ENCODE peak calls at places on chromosomes 16 and 17, in four cellular contexts. One of them, this sample, is unnamed.

GRCh38 chr16:3020604-3021448 is 658 bp downstream of the TNFRSF12A start:
- DNase-seq in HepG2: peak
- DNase-seq in K562: peak
- DNase-seq in WTC11: peak
- DNase-seq in this sample: no peak

GRCh38 chr17:50507871-50508572 is at the start of gene MYCBPAP:
- DNase-seq in HepG2: no peak
- DNase-seq in K562: no peak
- DNase-seq in WTC11: peak
- DNase-seq in this sample: no peak

GRCh38 chr16:87050142-87050541 is 267.1 kb downstream of the C16orf95 start:
- DNase-seq in HepG2: no peak
- DNase-seq in K562: no peak
- DNase-seq in WTC11: no peak
- DNase-seq in this sample: no peak

GRCh38 chr17:55584861-55585260 is 73.6 kb upstream of the SMIM36 start:
- DNase-seq in HepG2: no peak
- DNase-seq in K562: no peak
- DNase-seq in WTC11: no peak
- DNase-seq in this sample: no peak

GRCh38 chr16:88455610-88456355 is 2.7 kb downstream of the ZFPM1 start:
- DNase-seq in HepG2: peak
- DNase-seq in K562: peak
- DNase-seq in WTC11: peak
- DNase-seq in this sample: no peak

GRCh38 chr17:74804683-74805082 is 28.5 kb upstream of the NAT9 start:
- DNase-seq in HepG2: no peak
- DNase-seq in K562: no peak
- DNase-seq in WTC11: no peak
- DNase-seq in this sample: no peak

GRCh38 chr16:51820176-51820575 is 669.1 kb upstream of the SALL1 start:
- DNase-seq in HepG2: no peak
- DNase-seq in K562: no peak
- DNase-seq in WTC11: no peak
- DNase-seq in this sample: no peak

GRCh38 chr16:66481081-66481942 is 54.2 kb downstream of the BEAN1 start:
- DNase-seq in HepG2: no peak
- DNase-seq in K562: no peak
- DNase-seq in WTC11: no peak
- DNase-seq in this sample: no peak

GRCh38 chr17:72404872-72405271 is 284.1 kb downstream of the SOX9 start:
- DNase-seq in HepG2: no peak
- DNase-seq in K562: no peak
- DNase-seq in WTC11: no peak
- DNase-seq in this sample: no peak

GRCh38 chr17:55774834-55775233 is 24.0 kb downstream of the PCTP start:
- DNase-seq in HepG2: peak
- DNase-seq in K562: no peak
- DNase-seq in WTC11: no peak
- DNase-seq in this sample: no peak

GRCh38 chr17:36142806-36143205 is 33.6 kb downstream of the TBC1D3B start:
- DNase-seq in HepG2: no peak
- DNase-seq in K562: no peak
- DNase-seq in WTC11: no peak
- DNase-seq in this sample: no peak

GRCh38 chr16:84754353-84754856 is 54.6 kb downstream of the USP10 start:
- DNase-seq in HepG2: peak
- DNase-seq in K562: peak
- DNase-seq in WTC11: peak
- DNase-seq in this sample: peak

GRCh38 chr17:77344038-77344437 is 203.3 kb downstream of the SEC14L1 start:
- DNase-seq in HepG2: no peak
- DNase-seq in K562: no peak
- DNase-seq in WTC11: no peak
- DNase-seq in this sample: no peak

GRCh38 chr17:77343031-77343866 is 202.5 kb downstream of the SEC14L1 start:
- DNase-seq in HepG2: no peak
- DNase-seq in K562: no peak
- DNase-seq in WTC11: peak
- DNase-seq in this sample: peak

GRCh38 chr17:77346765-77347164 is 206.0 kb downstream of the SEC14L1 start:
- DNase-seq in HepG2: no peak
- DNase-seq in K562: no peak
- DNase-seq in WTC11: no peak
- DNase-seq in this sample: no peak

GRCh38 chr17:77347544-77347943 is 206.8 kb downstream of the SEC14L1 start:
- DNase-seq in HepG2: no peak
- DNase-seq in K562: no peak
- DNase-seq in WTC11: no peak
- DNase-seq in this sample: no peak

GRCh38 chr17:77345260-77345910 is 204.6 kb downstream of the SEC14L1 start:
- DNase-seq in HepG2: no peak
- DNase-seq in K562: no peak
- DNase-seq in WTC11: peak
- DNase-seq in this sample: no peak
- TF ChIP-seq ELF4 in HepG2: no peak
- TF ChIP-seq ELF4 in K562: no peak
- TF ChIP-seq ELF4 in WTC11: no peak
- TF ChIP-seq ELF4 in this sample: no peak

DNA sequence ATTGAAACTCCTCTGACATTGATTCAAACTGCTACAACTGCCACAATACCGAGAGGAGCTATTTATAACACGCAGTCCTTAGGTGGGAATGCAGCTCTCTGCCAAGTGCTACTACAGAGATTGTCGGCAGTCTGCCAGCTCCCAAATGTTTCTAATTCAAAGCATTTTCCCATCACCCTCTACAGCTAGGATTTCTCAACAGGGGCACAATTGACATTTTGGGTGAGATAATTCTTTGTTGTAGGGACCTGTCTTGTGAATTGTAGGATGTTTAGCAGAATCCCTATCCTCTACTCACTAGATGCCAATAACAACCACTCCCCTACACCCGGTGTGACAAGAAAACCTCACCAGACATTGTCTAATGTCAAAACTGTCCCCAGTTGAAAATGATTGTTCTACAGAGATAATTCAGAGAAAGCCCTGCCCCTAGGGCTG is 7.8 kb upstream of the N4BP1 start:
- DNase-seq in HepG2: no peak
- DNase-seq in K562: no peak
- DNase-seq in WTC11: no peak
- DNase-seq in this sample: no peak
- TF ChIP-seq ELF4 in HepG2: no peak
- TF ChIP-seq ELF4 in K562: no peak
- TF ChIP-seq ELF4 in WTC11: no peak
- TF ChIP-seq ELF4 in this sample: no peak

GRCh38 chr17:8110907-8111306 is 7.4 kb downstream of the ALOXE3 start:
- DNase-seq in HepG2: no peak
- DNase-seq in K562: no peak
- DNase-seq in WTC11: no peak
- DNase-seq in this sample: no peak

GRCh38 chr17:8110456-8110804 is 7.9 kb downstream of the ALOXE3 start:
- DNase-seq in HepG2: no peak
- DNase-seq in K562: no peak
- DNase-seq in WTC11: no peak
- DNase-seq in this sample: no peak

GRCh38 chr17:8105957-8106398 is 12.3 kb downstream of the ALOXE3 start:
- DNase-seq in HepG2: no peak
- DNase-seq in K562: peak
- DNase-seq in WTC11: no peak
- DNase-seq in this sample: no peak

GRCh38 chr17:8108972-8109668 is 9.2 kb downstream of the ALOXE3 start:
- DNase-seq in HepG2: no peak
- DNase-seq in K562: no peak
- DNase-seq in WTC11: peak
- DNase-seq in this sample: no peak

DNA sequence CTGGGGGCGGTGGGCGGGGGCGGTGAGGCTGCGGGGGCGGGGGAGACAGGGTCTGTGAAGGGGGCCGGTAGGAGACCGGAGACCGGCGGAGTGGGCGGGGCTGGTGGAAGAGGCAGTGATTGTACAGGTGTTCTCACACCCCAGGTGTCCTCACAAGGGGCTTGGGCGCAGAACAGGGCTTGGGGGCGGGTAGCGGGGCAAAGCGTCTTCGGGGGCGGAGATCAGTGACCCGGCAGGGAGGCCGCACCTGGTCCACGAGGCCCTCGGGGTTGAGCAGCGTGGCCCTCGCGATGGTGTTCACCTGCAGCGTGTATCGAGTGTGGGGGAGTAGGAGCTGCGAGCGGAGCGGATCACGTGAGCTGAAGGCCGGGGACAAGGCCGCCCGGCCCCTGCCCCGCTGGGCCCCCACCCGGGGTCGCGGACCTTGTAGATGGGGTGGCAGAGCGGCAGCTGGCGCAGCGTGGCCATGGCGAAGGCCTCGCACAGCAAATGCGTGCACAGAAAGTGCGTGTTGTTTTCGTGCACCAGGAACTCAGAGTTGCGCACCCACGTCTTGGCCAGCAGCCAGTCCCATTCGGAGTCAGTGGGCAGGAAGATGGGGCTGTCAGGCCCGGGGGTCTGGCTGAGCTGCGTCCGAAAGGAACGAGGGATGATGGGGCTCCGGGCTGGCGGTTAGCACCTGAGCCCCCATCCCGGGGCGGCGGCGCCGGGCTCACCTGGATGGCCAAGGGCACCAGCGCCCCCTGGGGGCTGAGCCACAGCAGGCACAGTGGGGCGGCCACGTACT is 8.5 kb downstream of the ALOXE3 start:
- DNase-seq in HepG2: no peak
- DNase-seq in K562: peak
- DNase-seq in WTC11: peak
- DNase-seq in this sample: peak
- TF ChIP-seq ELF4 in HepG2: no peak
- TF ChIP-seq ELF4 in K562: no peak
- TF ChIP-seq ELF4 in WTC11: no peak
- TF ChIP-seq ELF4 in this sample: no peak

GRCh38 chr17:81667754-81668153 is 1.2 kb downstream of the CCDC137 start:
- DNase-seq in HepG2: no peak
- DNase-seq in K562: peak
- DNase-seq in WTC11: peak
- DNase-seq in this sample: peak
- TF ChIP-seq ELF4 in HepG2: no peak
- TF ChIP-seq ELF4 in K562: no peak
- TF ChIP-seq ELF4 in WTC11: no peak
- TF ChIP-seq ELF4 in this sample: no peak

GRCh38 chr16:48583075-48584065 is 26.6 kb downstream of the N4BP1 start:
- DNase-seq in HepG2: no peak
- DNase-seq in K562: no peak
- DNase-seq in WTC11: no peak
- DNase-seq in this sample: no peak
- TF ChIP-seq ELF4 in HepG2: no peak
- TF ChIP-seq ELF4 in K562: no peak
- TF ChIP-seq ELF4 in WTC11: no peak
- TF ChIP-seq ELF4 in this sample: no peak

GRCh38 chr17:65567566-65567965 is 6.1 kb upstream of the AXIN2 start:
- DNase-seq in HepG2: no peak
- DNase-seq in K562: no peak
- DNase-seq in WTC11: no peak
- DNase-seq in this sample: no peak

GRCh38 chr17:65561394-65562205 is at the start of gene AXIN2:
- DNase-seq in HepG2: peak
- DNase-seq in K562: peak
- DNase-seq in WTC11: peak
- DNase-seq in this sample: peak

GRCh38 chr17:65565559-65565958 is 4.1 kb upstream of the AXIN2 start:
- DNase-seq in HepG2: no peak
- DNase-seq in K562: no peak
- DNase-seq in WTC11: no peak
- DNase-seq in this sample: no peak

GRCh38 chr17:65562206-65562531 is 721 bp upstream of the AXIN2 start:
- DNase-seq in HepG2: no peak
- DNase-seq in K562: no peak
- DNase-seq in WTC11: no peak
- DNase-seq in this sample: no peak

DNA sequence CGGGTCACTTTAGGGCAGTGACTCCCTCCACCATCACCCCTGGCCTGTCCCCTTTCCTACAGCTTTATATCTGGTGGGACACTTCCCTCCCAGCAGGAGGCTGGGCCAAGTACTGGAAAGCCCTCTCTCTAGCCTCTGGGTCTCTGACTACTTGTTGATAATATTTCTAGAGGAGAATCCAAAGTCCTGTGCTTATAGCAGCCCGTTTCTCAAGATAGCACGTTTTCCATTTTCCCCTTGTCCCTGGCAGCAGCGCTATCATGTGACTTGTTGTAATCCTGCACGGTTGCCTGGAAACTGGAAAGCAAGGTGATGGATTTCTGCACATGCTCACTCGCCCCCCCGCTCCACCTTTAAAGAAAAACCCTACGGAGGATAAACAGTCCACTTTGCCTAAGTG is 3.3 kb upstream of the AXIN2 start:
- DNase-seq in HepG2: peak
- DNase-seq in K562: no peak
- DNase-seq in WTC11: no peak
- DNase-seq in this sample: no peak
- TF ChIP-seq ELF4 in HepG2: no peak
- TF ChIP-seq ELF4 in K562: no peak
- TF ChIP-seq ELF4 in WTC11: no peak
- TF ChIP-seq ELF4 in this sample: no peak

DNA sequence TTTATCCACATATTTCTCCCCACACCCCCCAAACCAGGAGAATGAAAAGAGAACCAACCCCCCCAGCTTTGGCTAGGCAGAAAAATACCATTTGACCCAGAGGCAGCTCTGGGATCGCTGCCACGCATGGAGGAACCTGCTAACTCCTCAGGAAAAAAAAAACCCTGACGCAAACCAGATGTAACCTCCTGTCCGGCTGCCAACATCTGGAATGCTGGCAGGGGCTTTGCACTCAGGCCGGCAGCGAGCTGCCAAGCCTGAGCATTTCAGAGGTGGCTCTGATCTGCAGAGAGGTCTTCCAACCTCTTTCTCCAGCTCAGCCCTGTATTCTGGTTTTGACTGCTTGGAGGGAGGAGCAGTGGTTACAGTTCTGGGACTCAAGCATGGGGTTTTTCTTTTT is 8.2 kb downstream of the IGFBP4 start:
- DNase-seq in HepG2: no peak
- DNase-seq in K562: no peak
- DNase-seq in WTC11: no peak
- DNase-seq in this sample: no peak
- TF ChIP-seq ELF4 in HepG2: no peak
- TF ChIP-seq ELF4 in K562: no peak
- TF ChIP-seq ELF4 in WTC11: no peak
- TF ChIP-seq ELF4 in this sample: no peak

GRCh38 chr17:42852351-42852750 is 1.4 kb downstream of the AOC3 start:
- DNase-seq in HepG2: no peak
- DNase-seq in K562: no peak
- DNase-seq in WTC11: no peak
- DNase-seq in this sample: no peak

GRCh38 chr17:42855048-42855596 is 4.1 kb downstream of the AOC3 start:
- DNase-seq in HepG2: peak
- DNase-seq in K562: no peak
- DNase-seq in WTC11: no peak
- DNase-seq in this sample: no peak

GRCh38 chr17:42853004-42853403 is 2.0 kb downstream of the AOC3 start:
- DNase-seq in HepG2: no peak
- DNase-seq in K562: no peak
- DNase-seq in WTC11: no peak
- DNase-seq in this sample: no peak

GRCh38 chr17:42853597-42853967 is 2.6 kb downstream of the AOC3 start:
- DNase-seq in HepG2: no peak
- DNase-seq in K562: no peak
- DNase-seq in WTC11: no peak
- DNase-seq in this sample: no peak

GRCh38 chr17:42853968-42854790 is 3.2 kb downstream of the AOC3 start:
- DNase-seq in HepG2: peak
- DNase-seq in K562: no peak
- DNase-seq in WTC11: no peak
- DNase-seq in this sample: no peak
- TF ChIP-seq ELF4 in HepG2: no peak
- TF ChIP-seq ELF4 in K562: no peak
- TF ChIP-seq ELF4 in WTC11: no peak
- TF ChIP-seq ELF4 in this sample: no peak